ENCODE peak calls at places on chromosomes 11 and 22, in five cellular contexts. One of them, this sample, is unnamed.

GRCh38 chr22:40190501-40190900 is 12.8 kb downstream of the TNRC6B start:
- DNase-seq in retinal pigment epithelial cell: no peak
- DNase-seq in mucosa of descending colon: no peak
- DNase-seq in A549: no peak
- DNase-seq in dorsolateral prefrontal cortex: no peak
- DNase-seq in this sample: no peak

GRCh38 chr11:123461164-123461563 is 31.1 kb downstream of the GRAMD1B start:
- DNase-seq in mucosa of descending colon: no peak
- DNase-seq in retinal pigment epithelial cell: no peak
- DNase-seq in A549: no peak
- DNase-seq in dorsolateral prefrontal cortex: no peak
- DNase-seq in this sample: no peak

GRCh38 chr11:34281256-34281655 is 76.6 kb downstream of the ABTB2 start:
- DNase-seq in mucosa of descending colon: no peak
- DNase-seq in dorsolateral prefrontal cortex: no peak
- DNase-seq in retinal pigment epithelial cell: no peak
- DNase-seq in A549: no peak
- DNase-seq in this sample: no peak

GRCh38 chr11:15199693-15200092 is 85.0 kb downstream of the INSC start:
- DNase-seq in dorsolateral prefrontal cortex: no peak
- DNase-seq in A549: no peak
- DNase-seq in mucosa of descending colon: no peak
- DNase-seq in retinal pigment epithelial cell: no peak
- DNase-seq in this sample: peak; percentile 82

GRCh38 chr11:71485063-71485399 is 32.0 kb downstream of the NADSYN1 start:
- DNase-seq in retinal pigment epithelial cell: no peak
- DNase-seq in mucosa of descending colon: no peak
- DNase-seq in dorsolateral prefrontal cortex: no peak
- DNase-seq in A549: no peak
- DNase-seq in this sample: no peak

GRCh38 chr22:45579306-45579705 is 76.6 kb downstream of the FBLN1 start:
- DNase-seq in A549: no peak
- DNase-seq in dorsolateral prefrontal cortex: no peak
- DNase-seq in retinal pigment epithelial cell: no peak
- DNase-seq in mucosa of descending colon: no peak
- DNase-seq in this sample: peak; percentile 6

GRCh38 chr11:67271548-67272284 is 5.4 kb downstream of the GRK2 start:
- DNase-seq in mucosa of descending colon: peak; percentile 75
- DNase-seq in A549: no peak
- DNase-seq in dorsolateral prefrontal cortex: no peak
- DNase-seq in retinal pigment epithelial cell: no peak
- DNase-seq in this sample: no peak

GRCh38 chr22:39680486-39680885 is 109.9 kb downstream of the CACNA1I start:
- DNase-seq in A549: no peak
- DNase-seq in retinal pigment epithelial cell: no peak
- DNase-seq in mucosa of descending colon: no peak
- DNase-seq in dorsolateral prefrontal cortex: no peak
- DNase-seq in this sample: no peak

GRCh38 chr22:47107431-47107830 is 345.0 kb downstream of the TBC1D22A start:
- DNase-seq in A549: no peak
- DNase-seq in mucosa of descending colon: no peak
- DNase-seq in dorsolateral prefrontal cortex: no peak
- DNase-seq in retinal pigment epithelial cell: peak; percentile 33
- DNase-seq in this sample: peak; percentile 37

GRCh38 chr11:46557684-46558151 is 36.1 kb downstream of the AMBRA1 start:
- DNase-seq in dorsolateral prefrontal cortex: no peak
- DNase-seq in retinal pigment epithelial cell: no peak
- DNase-seq in mucosa of descending colon: no peak
- DNase-seq in A549: no peak
- DNase-seq in this sample: no peak

GRCh38 chr11:130711193-130711592 is 205.1 kb downstream of the SNX19 start:
- DNase-seq in retinal pigment epithelial cell: no peak
- DNase-seq in mucosa of descending colon: no peak
- DNase-seq in dorsolateral prefrontal cortex: no peak
- DNase-seq in A549: no peak
- DNase-seq in this sample: no peak

GRCh38 chr11:118912742-118913410 is 12.8 kb downstream of the BCL9L start:
- DNase-seq in A549: no peak
- DNase-seq in dorsolateral prefrontal cortex: no peak
- DNase-seq in mucosa of descending colon: peak; percentile 72
- DNase-seq in retinal pigment epithelial cell: no peak
- DNase-seq in this sample: no peak

GRCh38 chr11:78432058-78432515 is 14.5 kb upstream of the GAB2 start:
- DNase-seq in dorsolateral prefrontal cortex: no peak
- DNase-seq in A549: no peak
- DNase-seq in mucosa of descending colon: no peak
- DNase-seq in retinal pigment epithelial cell: no peak
- DNase-seq in this sample: no peak
- TF ChIP-seq CTCF in dorsolateral prefrontal cortex: peak; percentile 63
- TF ChIP-seq CTCF in A549: peak; percentile 44
- TF ChIP-seq CTCF in mucosa of descending colon: no peak
- TF ChIP-seq CTCF in retinal pigment epithelial cell: peak; percentile 55
- TF ChIP-seq CTCF in this sample: peak; percentile 63

GRCh38 chr11:109422755-109423113 is 744 bp downstream of the C11orf87 start:
- DNase-seq in mucosa of descending colon: no peak
- DNase-seq in retinal pigment epithelial cell: no peak
- DNase-seq in dorsolateral prefrontal cortex: no peak
- DNase-seq in A549: no peak
- DNase-seq in this sample: no peak
- H3K4me3 ChIP-seq in mucosa of descending colon: no peak overlapping the region
- H3K4me3 ChIP-seq in retinal pigment epithelial cell: peak overlapping the region; percentile 42
- H3K4me3 ChIP-seq in dorsolateral prefrontal cortex: peak overlapping the region; percentile 55
- H3K4me3 ChIP-seq in A549: peak overlapping the region; percentile 41
- H3K4me3 ChIP-seq in this sample: peak overlapping the region; percentile 23

GRCh38 chr22:22110548-22111266 is 128.1 kb upstream of the TOP3B start:
- DNase-seq in mucosa of descending colon: peak; percentile 72
- DNase-seq in dorsolateral prefrontal cortex: peak; percentile 79
- DNase-seq in A549: peak; percentile 52
- DNase-seq in retinal pigment epithelial cell: peak; percentile 48
- DNase-seq in this sample: peak; percentile 61
- TF ChIP-seq CTCF in mucosa of descending colon: no peak
- TF ChIP-seq CTCF in dorsolateral prefrontal cortex: peak; percentile 71
- TF ChIP-seq CTCF in A549: no peak
- TF ChIP-seq CTCF in retinal pigment epithelial cell: peak; percentile 79
- TF ChIP-seq CTCF in this sample: peak; percentile 69

DNA sequence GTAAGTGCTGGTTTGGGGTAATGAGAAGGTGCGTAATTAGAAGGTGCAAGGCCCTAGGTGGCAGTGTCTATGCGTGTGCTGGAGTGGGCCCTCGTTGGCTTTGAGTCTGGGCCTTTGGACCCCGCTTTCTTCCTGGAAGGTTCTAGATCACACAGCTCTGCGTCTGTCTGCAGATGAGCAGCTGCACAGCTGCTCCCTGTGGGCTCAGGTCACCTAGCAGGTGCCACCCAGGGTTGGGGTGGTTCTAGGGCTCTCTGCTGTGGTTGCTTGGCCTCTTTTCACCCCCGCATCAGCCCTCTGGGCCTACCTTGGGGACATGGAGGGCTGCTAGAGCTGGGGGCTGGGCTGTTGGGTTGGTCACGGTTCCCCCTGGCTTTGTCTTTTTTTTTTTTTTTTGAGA is 10.4 kb downstream of the RELT start:
- DNase-seq in dorsolateral prefrontal cortex: no peak
- DNase-seq in A549: no peak
- DNase-seq in retinal pigment epithelial cell: no peak
- DNase-seq in mucosa of descending colon: peak; percentile 45
- DNase-seq in this sample: no peak
- H3K4me3 ChIP-seq in dorsolateral prefrontal cortex: no peak overlapping the region
- H3K4me3 ChIP-seq in A549: no peak overlapping the region
- H3K4me3 ChIP-seq in retinal pigment epithelial cell: no peak overlapping the region
- H3K4me3 ChIP-seq in mucosa of descending colon: no peak overlapping the region
- H3K4me3 ChIP-seq in this sample: no peak overlapping the region

GRCh38 chr22:19270873-19271272 is 20.6 kb downstream of the CLTCL1 start:
- DNase-seq in A549: no peak
- DNase-seq in retinal pigment epithelial cell: no peak
- DNase-seq in dorsolateral prefrontal cortex: no peak
- DNase-seq in mucosa of descending colon: no peak
- DNase-seq in this sample: no peak
- TF ChIP-seq CTCF in A549: no peak
- TF ChIP-seq CTCF in retinal pigment epithelial cell: no peak
- TF ChIP-seq CTCF in dorsolateral prefrontal cortex: no peak
- TF ChIP-seq CTCF in mucosa of descending colon: no peak
- TF ChIP-seq CTCF in this sample: no peak

This sample was measured in epithelial cell of proximal tubule.